ENCODE peak calls at places on chromosomes 16 and 17, in ten cellular contexts. Q, X, P, H, A, B, N, S, F and J are unnamed samples.

GRCh38 chr17:927611-928461 is 51.7 kb downstream of the NXN start:
- DNase-seq in Q (peak; percentile 98), X (no peak), P (peak; percentile 98), H (no peak), A (no peak), B (no peak), N (no peak), S (peak; percentile 69), F (peak; percentile 69), J (no peak)

GRCh38 chr17:72726936-72727335 is 365.6 kb downstream of the SLC39A11 start:
- DNase-seq in Q (no peak), X (peak; percentile 39), P (no peak), H (peak; percentile 93), A (peak; percentile 58), B (no peak), N (no peak), S (peak; percentile 10), F (no peak), J (no peak)

GRCh38 chr17:80872999-80873951 is 118.4 kb upstream of the CHMP6 start:
- DNase-seq in Q (no peak), X (no peak), P (no peak), H (no peak), A (no peak), B (no peak), N (no peak), S (no peak), F (peak; percentile 38), J (no peak)

GRCh38 chr17:16003841-16004240 is 4.2 kb downstream of the TTC19 start:
- DNase-seq in Q (peak; percentile 16), X (no peak), P (no peak), H (no peak), A (no peak), B (no peak), N (no peak), S (peak; percentile 44), F (no peak), J (no peak)

GRCh38 chr17:62998665-62999393 is 32.8 kb downstream of the TANC2 start:
- DNase-seq in Q (peak; percentile 39), X (no peak), P (no peak), H (no peak), A (no peak), B (no peak), N (no peak), S (peak; percentile 22), F (no peak), J (no peak)

GRCh38 chr17:50935201-50936124 is 69.3 kb upstream of the TOB1 start:
- DNase-seq in Q (no peak), X (no peak), P (no peak), H (no peak), A (no peak), B (peak; percentile 68), N (peak; percentile 68), S (no peak), F (peak; percentile 97), J (no peak)

GRCh38 chr17:38603786-38604478 is 1.8 kb downstream of the SRCIN1 start:
- DNase-seq in Q (no peak), X (no peak), P (no peak), H (no peak), A (no peak), B (no peak), N (no peak), S (no peak), F (no peak), J (no peak)

GRCh38 chr17:46979023-46979870 is at the start of gene RPRML:
- DNase-seq in Q (no peak), X (peak; percentile 42), P (no peak), H (peak; percentile 73), A (peak; percentile 33), B (no peak), N (peak; percentile 41), S (no peak), F (peak; percentile 25), J (peak; percentile 54)

GRCh38 chr16:88761143-88761534 is 23.9 kb downstream of the PIEZO1 start:
- DNase-seq in Q (no peak), X (no peak), P (no peak), H (no peak), A (no peak), B (no peak), N (no peak), S (no peak), F (no peak), J (no peak)

GRCh38 chr16:49592507-49593422 is 219.2 kb downstream of the C16orf78 start:
- DNase-seq in Q (peak; percentile 51), X (peak; percentile 42), P (peak; percentile 4), H (peak; percentile 61), A (no peak), B (peak; percentile 56), N (no peak), S (peak; percentile 52), F (peak; percentile 69), J (peak; percentile 52)

GRCh38 chr17:7987112-7987893 is 15.1 kb upstream of the GUCY2D start:
- DNase-seq in Q (peak; percentile 49), X (no peak), P (no peak), H (no peak), A (no peak), B (no peak), N (no peak), S (peak; percentile 29), F (no peak), J (no peak)

GRCh38 chr17:77865109-77865611 is 93.3 kb upstream of the TNRC6C start:
- DNase-seq in Q (peak; percentile 48), X (no peak), P (peak; percentile 30), H (no peak), A (no peak), B (no peak), N (peak; percentile 43), S (no peak), F (no peak), J (no peak)

GRCh38 chr16:82639666-82640336 is 13.0 kb downstream of the CDH13 start:
- DNase-seq in Q (peak; percentile 56), X (peak; percentile 58), P (peak; percentile 50), H (peak; percentile 49), A (peak; percentile 39), B (peak; percentile 82), N (peak; percentile 65), S (peak; percentile 77), F (peak; percentile 22), J (peak; percentile 70)

GRCh38 chr17:21278304-21279197 is 6.0 kb upstream of the MAP2K3 start:
- DNase-seq in Q (peak; percentile 72), X (no peak), P (peak; percentile 52), H (peak; percentile 85), A (no peak), B (peak; percentile 88), N (no peak), S (no peak), F (no peak), J (no peak)

GRCh38 chr16:1825864-1826690 is 548 bp downstream of the HAGH start:
- DNase-seq in Q (no peak), X (peak; percentile 72), P (peak; percentile 13), H (peak; percentile 49), A (peak; percentile 82), B (peak; percentile 63), N (no peak), S (no peak), F (peak; percentile 31), J (peak; percentile 57)

GRCh38 chr16:68356249-68356918 is 45.6 kb downstream of the PRMT7 start:
- DNase-seq in Q (no peak), X (peak; percentile 59), P (no peak), H (peak; percentile 24), A (peak; percentile 83), B (peak; percentile 66), N (no peak), S (no peak), F (no peak), J (no peak)

GRCh38 chr16:81112453-81112852 is 16.3 kb upstream of the GCSH start:
- DNase-seq in Q (no peak), X (no peak), P (no peak), H (no peak), A (no peak), B (no peak), N (no peak), S (no peak), F (no peak), J (no peak)

GRCh38 chr16:16143038-16143763 is 80.1 kb downstream of the ABCC6 start:
- DNase-seq in Q (no peak), X (no peak), P (no peak), H (peak; percentile 58), A (no peak), B (peak; percentile 32), N (no peak), S (no peak), F (peak; percentile 69), J (no peak)

GRCh38 chr17:7347630-7348477 is 4.1 kb upstream of the KCTD11 start:
- DNase-seq in Q (no peak), X (no peak), P (peak; percentile 31), H (no peak), A (no peak), B (no peak), N (no peak), S (peak; percentile 18), F (no peak), J (no peak)

GRCh38 chr17:80705988-80706387 is 161.3 kb downstream of the RPTOR start:
- DNase-seq in Q (no peak), X (no peak), P (no peak), H (no peak), A (no peak), B (no peak), N (no peak), S (no peak), F (no peak), J (no peak)

GRCh38 chr17:39740357-39741111 is 2.8 kb downstream of the GRB7 start:
- DNase-seq in Q (peak; percentile 37), X (no peak), P (peak; percentile 29), H (no peak), A (no peak), B (peak; percentile 56), N (no peak), S (peak; percentile 79), F (peak; percentile 60), J (no peak)

GRCh38 chr16:52463904-52464303 is 83.0 kb downstream of the TOX3 start:
- DNase-seq in Q (no peak), X (no peak), P (no peak), H (no peak), A (no peak), B (no peak), N (no peak), S (no peak), F (no peak), J (no peak)
- TF ChIP-seq CTCF in Q (no peak), X (no peak), P (no peak), H (no peak), A (no peak), B (no peak), N (no peak), S (no peak), F (no peak), J (no peak)

GRCh38 chr17:66663041-66663494 is 171.8 kb upstream of the CACNG5 start:
- DNase-seq in Q (no peak), X (no peak), P (no peak), H (no peak), A (no peak), B (no peak), N (no peak), S (no peak), F (no peak), J (no peak)
- TF ChIP-seq CTCF in Q (no peak), X (no peak), P (no peak), H (no peak), A (no peak), B (no peak), N (no peak), S (no peak), F (no peak), J (no peak)

GRCh38 chr16:83792391-83792790 is 15.4 kb upstream of the HSBP1 start:
- DNase-seq in Q (no peak), X (no peak), P (no peak), H (no peak), A (no peak), B (no peak), N (no peak), S (no peak), F (no peak), J (no peak)
- TF ChIP-seq CTCF in Q (no peak), X (no peak), P (no peak), H (peak; percentile 40), A (peak; percentile 26), B (no peak), N (no peak), S (no peak), F (no peak), J (no peak)

GRCh38 chr16:75789237-75789636 is 62.9 kb upstream of the CPHXL start:
- DNase-seq in Q (peak; percentile 68), X (no peak), P (peak; percentile 46), H (peak; percentile 70), A (no peak), B (peak; percentile 47), N (no peak), S (peak; percentile 69), F (peak; percentile 55), J (no peak)
- TF ChIP-seq CTCF in Q (peak; percentile 80), X (peak; percentile 93), P (peak; percentile 81), H (peak; percentile 97), A (peak; percentile 59), B (peak; percentile 34), N (peak; percentile 77), S (peak; percentile 70), F (peak; percentile 86), J (peak; percentile 96)